ENCODE peak calls at places on chromosomes 13 and 19, in ten cellular contexts. W is adrenal gland, C is GM06990, D is CD14-positive monocyte, S is psoas muscle, T is cardiac fibroblast, H is DND-41, O is endothelial cell, I is breast epithelium, R is HFFc6. B is an unnamed sample.

GRCh38 chr13:114089341-114089740 is 43.1 kb downstream of the RASA3 start:
- DNase-seq in H (no peak), I (no peak), S (peak; percentile 42), C (no peak), R (no peak), W (no peak), D (peak; percentile 31), O (no peak), T (no peak), B (peak; percentile 43)

GRCh38 chr13:20489185-20489820 is 36.4 kb downstream of the CRYL1 start:
- DNase-seq in D (no peak), H (no peak), T (no peak), O (no peak), R (no peak), W (no peak), I (no peak), C (no peak), S (no peak), B (no peak)

GRCh38 chr13:20118268-20119140 is 42.3 kb downstream of the GJA3 start:
- DNase-seq in D (no peak), O (peak; percentile 34), I (no peak), W (peak; percentile 80), H (peak; percentile 75), S (peak; percentile 64), C (peak; percentile 26), T (peak; percentile 36), R (no peak), B (peak; percentile 58)

GRCh38 chr13:110680852-110681251 is 25.1 kb downstream of the CARS2 start:
- DNase-seq in W (no peak), R (peak; percentile 10), I (no peak), T (peak; percentile 26), O (peak; percentile 43), H (peak; percentile 21), C (no peak), S (no peak), D (no peak), B (no peak)

GRCh38 chr19:6035026-6035425 is 57.1 kb upstream of the RANBP3 start:
- DNase-seq in R (no peak), S (no peak), T (no peak), D (no peak), C (no peak), H (no peak), I (peak; percentile 12), W (no peak), O (no peak), B (no peak)

GRCh38 chr19:32789429-32789828 is 69.9 kb downstream of the TDRD12 start:
- DNase-seq in H (no peak), W (no peak), T (no peak), D (no peak), I (no peak), C (no peak), S (no peak), O (no peak), R (no peak), B (no peak)

GRCh38 chr19:33819875-33820781 is 23.5 kb downstream of the KCTD15 start:
- DNase-seq in T (peak; percentile 68), D (peak; percentile 92), C (no peak), H (peak; percentile 53), O (peak; percentile 55), S (peak; percentile 87), R (peak; percentile 27), I (no peak), W (peak; percentile 54), B (peak; percentile 85)

GRCh38 chr13:101144808-101145419 is 271.4 kb downstream of the NALCN start:
- DNase-seq in S (no peak), W (no peak), O (peak; percentile 21), H (peak; percentile 25), I (no peak), R (peak; percentile 41), D (no peak), C (no peak), T (peak; percentile 79), B (no peak)

GRCh38 chr13:27432180-27432579 is 7.8 kb downstream of the GTF3A start:
- DNase-seq in T (no peak), R (no peak), W (no peak), O (no peak), D (no peak), H (no peak), S (no peak), C (no peak), I (no peak), B (no peak)

GRCh38 chr19:19218911-19219310 is 7.2 kb downstream of the NCAN start:
- DNase-seq in T (no peak), W (no peak), D (no peak), I (no peak), H (no peak), R (no peak), O (no peak), S (no peak), C (no peak), B (no peak)

GRCh38 chr19:48934837-48935236 is 1.3 kb downstream of the DHDH start:
- DNase-seq in T (no peak), S (no peak), O (peak; percentile 27), C (no peak), I (no peak), H (no peak), D (no peak), W (no peak), R (no peak), B (no peak)
- TF ChIP-seq CTCF in T (no peak), S (no peak), O (no peak), C (no peak), I (no peak), H (no peak), D (no peak), W (no peak), R (peak; percentile 17), B (no peak)

GRCh38 chr13:25675060-25675459 is 303.3 kb downstream of the ATP8A2 start:
- DNase-seq in R (no peak), I (no peak), W (no peak), O (no peak), D (no peak), H (no peak), T (no peak), S (no peak), C (no peak), B (no peak)

GRCh38 chr13:25679154-25679553 is 307.4 kb downstream of the ATP8A2 start:
- DNase-seq in R (no peak), H (no peak), T (no peak), I (no peak), S (no peak), D (no peak), W (no peak), C (no peak), O (no peak), B (no peak)

GRCh38 chr13:25677956-25678355 is 306.2 kb downstream of the ATP8A2 start:
- DNase-seq in R (no peak), D (no peak), T (no peak), I (no peak), W (no peak), C (no peak), O (no peak), H (no peak), S (no peak), B (no peak)

GRCh38 chr13:25679936-25680335 is 308.2 kb downstream of the ATP8A2 start:
- DNase-seq in C (no peak), R (no peak), O (no peak), H (no peak), S (no peak), T (no peak), W (no peak), D (no peak), I (no peak), B (no peak)

DNA sequence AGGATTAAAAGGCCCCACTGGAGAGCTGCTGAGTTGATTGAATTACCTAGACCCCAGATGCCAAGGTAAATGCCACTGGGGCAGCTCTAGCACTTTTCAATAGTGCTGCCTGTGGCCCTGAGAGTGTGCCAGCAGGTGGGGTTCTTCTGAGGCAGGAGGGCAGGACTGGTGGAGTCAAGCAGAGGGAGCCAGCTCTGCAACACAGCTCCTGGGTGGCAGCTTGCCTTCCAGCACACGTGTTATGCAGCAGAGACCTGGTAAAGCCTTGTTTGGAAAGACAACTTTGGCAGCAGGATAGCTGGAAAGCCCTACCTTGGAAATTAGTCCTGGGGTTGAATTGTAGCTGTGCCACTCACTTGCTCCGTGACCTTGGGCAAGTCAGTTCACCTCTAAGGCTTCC is 306.6 kb downstream of the ATP8A2 start:
- DNase-seq in T (no peak), S (no peak), C (no peak), I (no peak), O (no peak), D (no peak), H (peak; percentile 30), W (no peak), R (no peak), B (peak; percentile 30)
- TF ChIP-seq CTCF in T (no peak), S (peak; percentile 20), C (peak; percentile 20), I (no peak), O (no peak), D (no peak), H (peak; percentile 53), W (no peak), R (no peak), B (no peak)

DNA sequence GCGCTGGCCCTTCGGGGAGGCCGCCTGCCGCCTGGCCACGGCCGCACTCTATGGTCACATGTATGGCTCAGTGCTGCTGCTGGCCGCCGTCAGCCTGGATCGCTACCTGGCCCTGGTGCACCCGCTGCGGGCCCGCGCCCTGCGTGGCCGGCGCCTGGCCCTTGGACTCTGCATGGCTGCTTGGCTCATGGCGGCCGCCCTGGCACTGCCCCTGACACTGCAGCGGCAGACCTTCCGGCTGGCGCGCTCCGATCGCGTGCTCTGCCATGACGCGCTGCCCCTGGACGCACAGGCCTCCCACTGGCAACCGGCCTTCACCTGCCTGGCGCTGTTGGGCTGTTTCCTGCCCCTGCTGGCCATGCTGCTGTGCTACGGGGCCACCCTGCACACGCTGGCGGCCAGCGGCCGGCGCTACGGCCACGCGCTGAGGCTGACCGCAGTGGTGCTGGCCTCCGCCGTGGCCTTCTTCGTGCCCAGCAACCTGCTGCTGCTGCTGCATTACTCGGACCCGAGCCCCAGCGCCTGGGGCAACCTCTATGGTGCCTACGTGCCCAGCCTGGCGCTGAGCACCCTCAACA is 1.2 kb downstream of the F2RL3 start:
- DNase-seq in S (peak; percentile 48), W (no peak), R (no peak), H (no peak), D (no peak), C (no peak), I (no peak), O (no peak), T (no peak), B (no peak)
- TF ChIP-seq CTCF in S (no peak), W (no peak), R (no peak), H (no peak), D (no peak), C (no peak), I (no peak), O (no peak), T (no peak), B (no peak)

DNA sequence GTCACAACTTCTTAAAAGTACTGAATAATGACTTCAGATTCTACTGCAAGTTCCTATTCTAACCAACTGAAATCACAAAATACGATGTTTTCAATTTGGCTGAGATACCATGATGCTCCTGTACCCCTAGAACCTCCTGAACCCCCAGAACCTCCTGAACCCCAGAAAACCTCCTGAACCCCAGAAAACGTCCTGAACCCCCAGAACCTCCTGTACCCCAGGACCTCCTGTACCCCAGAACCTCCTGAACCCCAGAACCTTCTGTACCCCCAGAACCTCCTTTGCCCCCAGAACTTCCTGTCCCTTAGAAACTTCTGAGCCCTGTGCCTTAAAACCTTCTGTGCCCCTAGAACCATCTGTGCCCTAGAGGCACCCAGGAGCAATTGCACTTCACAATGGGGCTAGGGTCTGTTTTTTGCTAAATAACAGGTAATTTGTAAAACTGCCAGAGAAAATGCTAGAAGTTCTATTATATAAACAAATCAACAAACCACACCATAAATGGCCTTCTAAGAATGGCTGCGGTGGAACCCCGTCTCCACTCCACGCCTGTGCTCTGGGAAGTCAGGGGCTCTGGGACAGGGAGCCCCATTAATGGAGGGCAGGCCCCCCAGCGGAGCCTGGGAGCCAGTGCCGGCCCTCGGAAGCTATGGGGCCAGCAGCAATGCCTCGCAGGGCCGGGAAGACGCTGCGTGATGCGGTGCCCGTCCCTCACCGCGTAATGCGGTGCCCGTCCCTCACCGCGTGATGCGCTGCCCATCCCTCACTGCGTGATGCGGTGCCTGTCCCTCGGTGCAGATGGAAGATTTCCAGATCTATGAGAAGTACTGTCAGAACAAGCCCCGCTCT is 21.3 kb upstream of the F7 start:
- DNase-seq in W (no peak), T (no peak), C (no peak), S (peak; percentile 36), D (no peak), H (no peak), O (no peak), I (no peak), R (no peak), B (no peak)
- TF ChIP-seq CTCF in W (no peak), T (peak; percentile 24), C (no peak), S (no peak), D (no peak), H (no peak), O (peak; percentile 32), I (no peak), R (peak; percentile 19), B (no peak)